ENCODE peak calls at places on chromosomes 11 and 22, in four cellular contexts. R, K, W and E are unnamed samples.

GRCh38 chr11:96794152-96794551 is 404.3 kb downstream of the JRKL start:
- DNase-seq in R (no peak), K (no peak), W (no peak), E (no peak)

GRCh38 chr11:108392364-108392763 is 75.0 kb downstream of the C11orf65 start:
- DNase-seq in R (no peak), K (no peak), W (no peak), E (no peak)

GRCh38 chr22:24183321-24184031 is 2.2 kb downstream of the SUSD2 start:
- DNase-seq in R (no peak), K (peak), W (no peak), E (peak)

GRCh38 chr22:24482586-24482985 is 12.5 kb upstream of the UPB1 start:
- DNase-seq in R (no peak), K (no peak), W (no peak), E (no peak)

GRCh38 chr11:65129649-65130441 is 4.5 kb downstream of the SYVN1 start:
- DNase-seq in R (no peak), K (no peak), W (no peak), E (no peak)

GRCh38 chr11:106794058-106794457 is 224.2 kb downstream of the GUCY1A2 start:
- DNase-seq in R (no peak), K (no peak), W (no peak), E (no peak)

GRCh38 chr11:26227883-26228502 is 103.9 kb upstream of the ANO3 start:
- DNase-seq in R (no peak), K (no peak), W (no peak), E (no peak)

GRCh38 chr11:1471736-1472135 is 14.8 kb downstream of the MOB2 start:
- DNase-seq in R (no peak), K (peak), W (no peak), E (no peak)

GRCh38 chr11:60710482-60710881 is 11.1 kb downstream of the MS4A8 start:
- DNase-seq in R (no peak), K (no peak), W (no peak), E (no peak)

GRCh38 chr22:29587938-29588699 is 7.2 kb upstream of the NIPSNAP1 start:
- DNase-seq in R (no peak), K (no peak), W (peak), E (no peak)

GRCh38 chr11:107821199-107821926 is 37.2 kb downstream of the SLC35F2 start:
- DNase-seq in R (no peak), K (no peak), W (no peak), E (no peak)

GRCh38 chr11:64415996-64416728 is 57.2 kb downstream of the RPS6KA4 start:
- DNase-seq in R (no peak), K (no peak), W (no peak), E (no peak)

DNA sequence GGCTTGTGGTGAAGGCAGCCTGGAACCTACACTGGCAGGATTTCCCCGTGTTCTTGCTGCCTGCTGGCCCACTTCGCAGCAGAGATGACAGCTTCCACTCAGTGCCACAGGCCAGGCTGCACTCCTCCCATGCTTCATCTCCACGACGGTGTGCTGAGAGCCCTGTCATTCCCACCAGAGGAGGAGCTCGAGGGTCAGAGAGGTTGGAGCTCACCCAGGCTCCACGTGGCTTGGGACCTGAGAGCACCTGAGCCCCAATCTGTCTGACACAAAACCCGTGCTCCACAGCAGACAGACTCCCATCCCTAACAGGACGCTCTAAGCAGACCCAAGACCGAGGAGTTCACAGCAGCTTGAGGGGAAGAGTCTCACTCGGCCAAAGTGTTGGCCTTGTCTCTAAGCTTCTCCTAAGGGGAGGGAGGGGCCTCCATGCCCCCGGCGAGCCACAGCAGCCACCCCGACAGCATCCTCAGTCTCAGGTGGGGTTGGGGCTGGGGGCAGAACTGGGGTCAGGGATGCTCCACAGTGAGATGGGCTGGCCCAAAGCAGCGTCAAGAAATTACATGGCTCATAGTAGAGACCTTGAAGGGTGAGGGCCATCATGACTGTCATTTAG is 10.7 kb downstream of the LRFN4 start:
- DNase-seq in R (no peak), K (no peak), W (no peak), E (no peak)
- TF ChIP-seq CTCF in R (no peak), K (no peak), W (no peak), E (no peak)

DNA sequence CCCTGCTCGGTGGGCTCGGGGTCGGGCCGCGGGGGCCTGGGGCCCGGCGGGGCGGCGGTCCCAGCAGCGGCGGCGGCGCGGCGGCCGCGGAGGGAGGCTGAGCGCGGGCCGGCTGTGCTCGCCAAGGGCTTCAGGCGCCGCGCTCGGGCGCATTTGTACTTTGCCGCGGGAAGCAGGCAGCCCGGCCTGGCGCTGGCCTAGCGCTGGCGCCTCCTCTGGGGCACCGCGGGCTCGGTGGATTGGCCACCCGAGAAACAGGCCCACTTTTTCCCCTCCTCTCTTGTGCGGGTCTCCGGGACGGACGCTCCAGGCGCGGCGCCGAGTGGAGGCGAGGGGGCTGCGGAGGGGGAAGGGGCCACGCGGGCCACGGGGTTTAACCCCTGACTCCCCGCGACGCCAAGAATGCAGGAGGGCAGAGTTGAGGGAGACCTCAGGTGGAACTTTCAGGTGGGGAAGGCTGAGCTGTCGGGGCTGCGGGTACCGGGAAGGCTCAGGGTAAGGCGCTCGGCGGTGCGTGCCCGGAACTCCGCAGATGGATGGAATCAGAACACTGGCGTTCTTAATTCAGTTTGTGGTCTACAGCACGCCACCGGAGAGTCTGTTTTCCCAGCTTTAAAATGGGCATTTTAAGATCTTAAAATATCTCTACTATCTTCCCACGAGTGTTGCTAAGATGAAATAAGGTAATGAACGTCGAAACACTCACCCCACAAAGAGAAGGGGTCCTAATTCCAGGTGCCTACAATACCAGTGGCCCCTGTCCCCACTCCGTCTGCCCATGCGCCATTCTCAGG is at the start of gene CHRDL2:
- DNase-seq in R (no peak), K (no peak), W (no peak), E (peak)
- H3K4me3 ChIP-seq in R (no peak), K (peak), W (peak), E (peak)

DNA sequence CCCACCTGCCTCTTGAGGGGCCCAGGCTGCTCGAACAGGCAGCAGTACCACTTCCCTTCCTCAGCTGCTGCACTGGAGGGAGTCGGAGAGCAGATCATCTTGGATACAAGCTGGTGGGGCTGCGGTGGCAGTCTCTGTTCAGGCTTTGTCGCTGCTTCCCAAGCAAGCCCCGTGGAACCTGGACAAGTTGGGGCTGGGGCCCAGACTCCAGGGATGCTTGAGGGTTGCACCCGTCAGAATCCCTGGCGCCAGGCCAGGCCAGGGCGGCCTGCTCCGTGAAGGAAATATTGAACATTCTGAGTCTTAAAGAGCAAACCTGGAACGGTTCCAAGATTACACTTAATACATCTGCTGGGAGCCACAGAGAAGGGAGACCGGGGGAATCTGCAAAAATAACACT is 310.1 kb upstream of the SORL1-AS1 start:
- DNase-seq in R (no peak), K (no peak), W (no peak), E (peak)
- TF ChIP-seq CTCF in R (no peak), K (no peak), W (peak), E (no peak)

GRCh38 chr11:128190312-128190711 is 397.0 kb downstream of the ETS1 start:
- DNase-seq in R (no peak), K (no peak), W (no peak), E (no peak)
- H3K4me3 ChIP-seq in R (no peak), K (no peak), W (no peak), E (no peak)

GRCh38 chr11:102600666-102601065 is 24.5 kb downstream of the MMP20 start:
- DNase-seq in R (no peak), K (no peak), W (no peak), E (no peak)

GRCh38 chr11:102604875-102605274 is 20.3 kb downstream of the MMP20 start:
- DNase-seq in R (no peak), K (no peak), W (no peak), E (no peak)

GRCh38 chr11:102604011-102604410 is 21.1 kb downstream of the MMP20 start:
- DNase-seq in R (no peak), K (no peak), W (no peak), E (no peak)

GRCh38 chr11:102603576-102603975 is 21.6 kb downstream of the MMP20 start:
- DNase-seq in R (no peak), K (no peak), W (no peak), E (no peak)

DNA sequence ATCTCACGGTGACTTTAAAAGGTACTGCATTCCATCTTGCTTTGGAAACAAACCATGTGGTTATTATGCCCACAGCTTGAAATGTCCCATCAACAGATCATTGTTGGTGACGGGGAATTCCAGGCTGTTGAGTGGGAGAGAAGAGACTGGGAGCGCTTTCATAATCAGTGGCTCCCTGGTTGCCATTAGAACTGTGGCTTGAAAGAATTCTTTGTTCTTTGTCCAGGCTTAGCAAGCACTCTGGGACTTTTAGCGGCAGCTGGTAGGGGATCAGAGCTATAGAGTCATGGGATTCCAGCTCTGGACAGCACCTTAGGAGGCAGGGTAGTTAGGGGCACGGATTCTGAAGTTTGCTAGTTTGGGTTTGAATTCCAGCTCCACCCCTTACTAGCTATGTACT is 22.0 kb downstream of the MMP20 start:
- DNase-seq in R (peak), K (no peak), W (no peak), E (peak)
- TF ChIP-seq CTCF in R (no peak), K (no peak), W (no peak), E (no peak)

GRCh38 chr11:57648791-57649735 is 649 bp downstream of the YPEL4 start:
- DNase-seq in R (no peak), K (no peak), W (no peak), E (no peak)
- H3K4me3 ChIP-seq in R (peak), K (peak), W (peak), E (peak)

DNA sequence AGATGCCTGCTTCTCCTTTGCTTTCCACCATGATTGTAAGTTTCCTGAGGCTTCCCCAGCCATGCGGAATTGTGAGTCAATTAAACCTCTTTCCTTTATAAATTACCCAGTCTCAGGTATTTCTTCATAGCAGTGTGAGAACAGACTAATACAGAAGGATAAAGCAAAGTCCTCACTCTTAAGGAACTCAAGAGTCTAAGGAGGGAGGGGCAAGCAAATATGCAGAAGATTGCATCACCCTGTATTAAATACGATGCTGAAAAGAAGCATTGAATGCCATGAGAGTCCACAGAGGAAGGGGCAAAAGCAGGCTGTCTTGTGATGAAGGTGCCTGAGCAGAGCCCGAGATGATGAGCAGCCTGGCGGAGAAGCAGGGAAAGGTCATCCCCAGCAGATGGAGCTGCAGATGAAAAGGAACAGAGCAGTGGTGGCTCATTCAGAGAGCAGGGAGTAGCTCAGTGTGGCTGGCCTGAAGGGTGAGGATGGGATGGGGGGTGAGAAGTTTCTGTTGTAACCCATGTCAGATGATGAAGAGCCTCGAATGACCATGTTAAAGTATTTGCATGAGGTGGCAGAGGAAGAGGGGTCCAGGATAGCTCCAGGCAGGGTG is 6.3 kb upstream of the IZUMO1R start:
- DNase-seq in R (no peak), K (no peak), W (no peak), E (no peak)
- TF ChIP-seq CTCF in R (no peak), K (no peak), W (peak), E (no peak)